ENCODE peak calls at places on chromosomes 16 and 17, in eight cellular contexts. A, V, K, F, Q, P, X and O are unnamed samples.

GRCh38 chr16:78704421-78704820 is 605.0 kb downstream of the WWOX start:
- DNase-seq in K (no peak), V (no peak), F (no peak), Q (no peak), A (no peak), X (no peak), P (no peak), O (no peak)

GRCh38 chr16:84893467-84893848 is 73.7 kb downstream of the CRISPLD2 start:
- DNase-seq in Q (no peak), K (no peak), P (no peak), X (no peak), A (no peak), V (no peak), F (no peak), O (no peak)

GRCh38 chr17:10205549-10206185 is 7.3 kb upstream of the GAS7 start:
- DNase-seq in A (no peak), X (no peak), K (no peak), F (no peak), Q (no peak), V (no peak), P (peak), O (no peak)

GRCh38 chr16:16014329-16015224 is 65.2 kb downstream of the ABCC1 start:
- DNase-seq in F (no peak), Q (no peak), X (peak), V (no peak), A (no peak), K (no peak), P (no peak), O (peak)

GRCh38 chr17:68053237-68054030 is 17.9 kb downstream of the KPNA2 start:
- DNase-seq in Q (no peak), A (no peak), V (no peak), K (no peak), F (no peak), P (no peak), X (peak), O (peak)

GRCh38 chr16:799948-800833 is at the start of gene GNG13:
- DNase-seq in F (no peak), Q (peak), P (no peak), V (no peak), A (no peak), X (peak), K (no peak), O (no peak)

GRCh38 chr16:49625311-49626035 is 230.4 kb downstream of the ZNF423 start:
- DNase-seq in K (no peak), V (no peak), A (no peak), X (no peak), Q (peak), F (no peak), P (no peak), O (no peak)

GRCh38 chr17:32569171-32570080 is 82.6 kb downstream of the CDK5R1 start:
- DNase-seq in P (peak), K (no peak), F (no peak), X (peak), V (no peak), A (no peak), Q (no peak), O (no peak)

GRCh38 chr16:963913-964695 is 6.7 kb downstream of the LMF1 start:
- DNase-seq in V (no peak), Q (no peak), K (no peak), X (no peak), F (no peak), P (peak), A (no peak), O (no peak)

GRCh38 chr16:26645629-26646028 is 421.1 kb upstream of the C16orf82 start:
- DNase-seq in Q (peak), V (no peak), K (no peak), X (peak), F (peak), P (peak), A (no peak), O (no peak)

GRCh38 chr17:2718150-2718938 is 6.8 kb upstream of the CLUH start:
- DNase-seq in K (no peak), Q (no peak), F (no peak), P (no peak), X (no peak), V (no peak), A (no peak), O (no peak)

GRCh38 chr17:43745541-43745940 is 13.1 kb downstream of the SOST start:
- DNase-seq in A (no peak), V (no peak), K (no peak), Q (no peak), P (no peak), F (no peak), X (peak), O (no peak)

GRCh38 chr16:59611556-59611955 is 877.4 kb upstream of the GOT2 start:
- DNase-seq in A (no peak), F (no peak), Q (no peak), V (no peak), K (no peak), X (peak), P (no peak), O (no peak)

GRCh38 chr16:154223-155030 is 2.0 kb downstream of the HBZ start:
- DNase-seq in V (peak), X (peak), K (no peak), A (no peak), F (no peak), Q (peak), P (no peak), O (peak)

GRCh38 chr16:77223184-77223583 is 24.0 kb downstream of the SYCE1L start:
- DNase-seq in K (peak), P (peak), F (no peak), X (peak), Q (no peak), A (no peak), V (no peak), O (no peak)

GRCh38 chr16:46862555-46863447 is 21.4 kb upstream of the GPT2 start:
- DNase-seq in V (no peak), P (no peak), Q (no peak), F (no peak), A (no peak), K (no peak), X (peak), O (no peak)

GRCh38 chr16:48632137-48632774 is 22.3 kb upstream of the N4BP1 start:
- DNase-seq in V (no peak), Q (no peak), K (no peak), P (no peak), F (no peak), A (no peak), X (no peak), O (no peak)

GRCh38 chr17:70369296-70369855 is 200.0 kb downstream of the KCNJ2 start:
- DNase-seq in V (no peak), A (no peak), Q (no peak), X (no peak), F (no peak), P (no peak), K (no peak), O (no peak)

GRCh38 chr16:88634141-88634993 is 4.0 kb upstream of the IL17C start:
- DNase-seq in K (peak), X (peak), F (peak), V (no peak), Q (peak), P (peak), A (no peak), O (peak)

GRCh38 chr16:30185141-30185682 is 1.8 kb downstream of the CORO1A start:
- DNase-seq in X (no peak), K (peak), V (no peak), P (no peak), A (peak), Q (no peak), F (no peak), O (no peak)